ENCODE peak calls at places on chromosomes 2 and 18, in ten cellular contexts. A is tibial artery, H is AG08396, I is GM13976, D is AG08395, U is neural crest cell, T is AG04449, G is A549, E is activated T-cell treated with anti-CD3 and anti-CD28 coated beads for 1 hour, R is hippocampal formation. N is an unnamed sample.

GRCh38 chr2:72917875-72918660 is 749 bp downstream of the EMX1 start:
- DNase-seq in A (no peak), H (no peak), I (peak; percentile 52), D (no peak), U (no peak), T (no peak), G (no peak), E (no peak), R (no peak), N (no peak)

GRCh38 chr18:12003894-12004293 is 22.6 kb downstream of the IMPA2 start:
- DNase-seq in A (no peak), H (no peak), I (no peak), D (no peak), U (no peak), T (no peak), G (no peak), E (no peak), R (no peak), N (no peak)

GRCh38 chr2:233813236-233814062 is 35.3 kb downstream of the MROH2A start:
- DNase-seq in A (peak; percentile 10), H (no peak), I (no peak), D (no peak), U (no peak), T (no peak), G (no peak), E (no peak), R (no peak), N (no peak)

GRCh38 chr2:45905643-45905969 is 254.1 kb downstream of the PRKCE start:
- DNase-seq in A (no peak), H (no peak), I (no peak), D (no peak), U (no peak), T (no peak), G (no peak), E (no peak), R (no peak), N (no peak)

GRCh38 chr2:112154246-112155110 is 16.3 kb downstream of the FBLN7 start:
- DNase-seq in A (no peak), H (no peak), I (no peak), D (no peak), U (no peak), T (no peak), G (no peak), E (no peak), R (no peak), N (no peak)

GRCh38 chr2:125516496-125517109 is 1139.4 kb upstream of the GYPC start:
- DNase-seq in A (no peak), H (peak; percentile 7), I (peak; percentile 35), D (no peak), U (no peak), T (no peak), G (peak; percentile 9), E (no peak), R (no peak), N (peak; percentile 4)

GRCh38 chr2:96145028-96145939 is at the start of gene DUSP2:
- DNase-seq in A (peak; percentile 71), H (peak; percentile 89), I (peak; percentile 97), D (peak; percentile 71), U (no peak), T (no peak), G (peak; percentile 41), E (peak; percentile 90), R (peak; percentile 49), N (peak; percentile 88)

GRCh38 chr18:40283560-40283959 is 1671.5 kb upstream of the PIK3C3 start:
- DNase-seq in A (no peak), H (no peak), I (no peak), D (no peak), U (no peak), T (no peak), G (no peak), E (no peak), R (no peak), N (no peak)

GRCh38 chr2:201157694-201158093 is 25.2 kb upstream of the CASP10 start:
- DNase-seq in A (no peak), H (no peak), I (no peak), D (no peak), U (no peak), T (no peak), G (no peak), E (no peak), R (no peak), N (no peak)

GRCh38 chr2:16034151-16034974 is 94.0 kb downstream of the MYCN start:
- DNase-seq in A (no peak), H (no peak), I (no peak), D (no peak), U (peak; percentile 35), T (no peak), G (peak; percentile 29), E (no peak), R (no peak), N (no peak)

GRCh38 chr2:168964251-168964807 is 63.2 kb downstream of the G6PC2 start:
- DNase-seq in A (no peak), H (no peak), I (no peak), D (no peak), U (no peak), T (no peak), G (no peak), E (no peak), R (no peak), N (no peak)

GRCh38 chr18:7038330-7038846 is 79.2 kb downstream of the LAMA1 start:
- DNase-seq in A (peak; percentile 94), H (peak; percentile 86), I (no peak), D (peak; percentile 89), U (peak; percentile 62), T (peak; percentile 96), G (peak; percentile 24), E (no peak), R (no peak), N (no peak)

GRCh38 chr2:127400533-127400896 is 12.7 kb upstream of the MAP3K2 start:
- DNase-seq in A (no peak), H (no peak), I (no peak), D (no peak), U (no peak), T (no peak), G (no peak), E (no peak), R (no peak), N (no peak)

GRCh38 chr2:216015722-216016464 is 2.5 kb upstream of the MREG start:
- DNase-seq in A (no peak), H (no peak), I (peak; percentile 65), D (no peak), U (no peak), T (no peak), G (no peak), E (no peak), R (no peak), N (no peak)

GRCh38 chr2:74454654-74455511 is at the start of gene INO80B:
- DNase-seq in A (peak; percentile 94), H (peak; percentile 91), I (peak; percentile 88), D (peak; percentile 94), U (peak; percentile 97), T (peak; percentile 88), G (peak; percentile 99), E (peak; percentile 93), R (peak; percentile 96), N (peak; percentile 94)

GRCh38 chr2:213306320-213306942 is 22.2 kb downstream of the SPAG16 start:
- DNase-seq in A (peak; percentile 33), H (peak; percentile 8), I (no peak), D (peak; percentile 23), U (no peak), T (peak; percentile 45), G (peak; percentile 52), E (no peak), R (no peak), N (no peak)

GRCh38 chr18:24204904-24205303 is 66.0 kb downstream of the CABYR start:
- DNase-seq in A (no peak), H (no peak), I (no peak), D (no peak), U (no peak), T (no peak), G (no peak), E (no peak), R (no peak), N (no peak)

GRCh38 chr2:136154384-136154783 is 36.4 kb upstream of the CXCR4 start:
- DNase-seq in A (no peak), H (no peak), I (no peak), D (no peak), U (no peak), T (no peak), G (peak; percentile 9), E (no peak), R (no peak), N (no peak)

N was measured in GDM1.